ENCODE peak calls at places on chromosomes 13 and 19, in seven cellular contexts. N is stimulated activated CD4-positive, alpha-beta T cell treated with anti-CD3 and anti-CD28 coated beads, Interleukin-15, amount 100 ng/mL, for 1 hour; Y is kidney glomerular epithelial cell; D is stimulated activated naive CD8-positive, alpha-beta T cell treated with anti-CD3 and anti-CD28 coated beads, Interleukin-15, amount 100 ng/mL, for 72 hours; V is NCI-H1436; U is stimulated activated CD8-positive, alpha-beta memory T cell treated with anti-CD3 and anti-CD28 coated beads, Interleukin-15, amount 100 ng/mL, for 24 hours; S is NCI-H1694. G is an unnamed sample.

GRCh38 chr19:35373492-35373891 is 2.6 kb downstream of the GPR42 start:
- DNase-seq in N (no peak), Y (no peak), D (no peak), V (no peak), U (no peak), S (no peak), G (no peak)

GRCh38 chr13:26538363-26539317 is 18.8 kb upstream of the WASF3 start:
- DNase-seq in N (no peak), Y (no peak), D (no peak), V (no peak), U (no peak), S (no peak), G (no peak)

GRCh38 chr19:13985771-13986347 is 20.3 kb downstream of the RFX1 start:
- DNase-seq in N (no peak), Y (no peak), D (no peak), V (peak; percentile 74), U (no peak), S (no peak), G (no peak)

GRCh38 chr13:23999411-23999810 is 102.1 kb upstream of the C1QTNF9B start:
- DNase-seq in N (no peak), Y (no peak), D (no peak), V (no peak), U (no peak), S (no peak), G (no peak)

GRCh38 chr13:45196622-45197021 is 4.2 kb downstream of the KCTD4 start:
- DNase-seq in N (no peak), Y (no peak), D (no peak), V (no peak), U (no peak), S (no peak), G (no peak)

GRCh38 chr19:14370169-14370998 is 10.9 kb upstream of the ADGRE5 start:
- DNase-seq in N (no peak), Y (no peak), D (peak; percentile 47), V (no peak), U (no peak), S (no peak), G (no peak)

GRCh38 chr19:6378036-6378435 is 2.3 kb upstream of the PSPN start:
- DNase-seq in N (no peak), Y (peak; percentile 73), D (no peak), V (no peak), U (no peak), S (no peak), G (no peak)

GRCh38 chr19:35643255-35644205 is 2.0 kb downstream of the ETV2 start:
- DNase-seq in N (peak; percentile 71), Y (peak; percentile 38), D (peak; percentile 92), V (peak; percentile 87), U (peak; percentile 52), S (peak; percentile 60), G (peak; percentile 51)

GRCh38 chr13:109146393-109146792 is 517.0 kb downstream of the MYO16 start:
- DNase-seq in N (no peak), Y (no peak), D (no peak), V (no peak), U (no peak), S (no peak), G (no peak)

GRCh38 chr13:113399755-113400149 is 35.8 kb upstream of the GRTP1 start:
- DNase-seq in N (no peak), Y (no peak), D (no peak), V (no peak), U (no peak), S (no peak), G (no peak)

GRCh38 chr13:109985871-109986270 is 199.5 kb upstream of the IRS2 start:
- DNase-seq in N (no peak), Y (peak; percentile 52), D (no peak), V (no peak), U (no peak), S (no peak), G (no peak)

GRCh38 chr19:57887195-57887941 is 1.5 kb downstream of the ZNF814 start:
- DNase-seq in N (no peak), Y (peak; percentile 26), D (no peak), V (no peak), U (no peak), S (no peak), G (no peak)

GRCh38 chr19:39397360-39398296 is 6.5 kb downstream of the MED29 start:
- DNase-seq in N (peak; percentile 87), Y (peak; percentile 82), D (peak; percentile 92), V (peak; percentile 82), U (peak; percentile 95), S (peak; percentile 67), G (peak; percentile 100)

GRCh38 chr13:28138012-28138755 is at the start of gene PAN3:
- DNase-seq in N (peak; percentile 84), Y (peak; percentile 68), D (peak; percentile 90), V (peak; percentile 61), U (peak; percentile 84), S (peak; percentile 63), G (peak; percentile 25)

GRCh38 chr19:18649371-18650047 is 12.7 kb downstream of the KLHL26 start:
- DNase-seq in N (no peak), Y (peak; percentile 15), D (no peak), V (no peak), U (no peak), S (no peak), G (no peak)

GRCh38 chr13:64471916-64472315 is 2758.2 kb downstream of the PCDH9 start:
- DNase-seq in N (no peak), Y (peak; percentile 42), D (no peak), V (no peak), U (no peak), S (peak; percentile 15), G (peak; percentile 20)

GRCh38 chr13:33235078-33235477 is 50.5 kb downstream of the STARD13 start:
- DNase-seq in N (no peak), Y (no peak), D (no peak), V (no peak), U (no peak), S (no peak), G (no peak)

GRCh38 chr19:14686411-14686810 is 3.4 kb upstream of the ZNF333 start:
- DNase-seq in N (no peak), Y (peak; percentile 14), D (peak; percentile 5), V (no peak), U (no peak), S (no peak), G (no peak)

GRCh38 chr13:35771898-35772297 is 295.4 kb upstream of the MAB21L1 start:
- DNase-seq in N (no peak), Y (peak; percentile 92), D (no peak), V (no peak), U (no peak), S (no peak), G (no peak)

GRCh38 chr13:83117046-83117445 is 765.2 kb downstream of the SLITRK1 start:
- DNase-seq in N (no peak), Y (peak; percentile 39), D (no peak), V (no peak), U (no peak), S (no peak), G (no peak)

G was measured in Panc1.